ENCODE peak calls at places on chromosomes 1 and 21, in four cellular contexts. One of them, this sample, is unnamed. For H3K79me2, the result is how much of the 10 kb centered on the place peaks cover.

GRCh38 chr1:235867903-235868469 is 1.3 kb upstream of the LYST start:
- DNase-seq in H9: no peak
- DNase-seq in mesendoderm: no peak
- DNase-seq in H1: no peak
- DNase-seq in this sample: no peak

GRCh38 chr1:157438236-157439012 is 113.9 kb downstream of the FCRL5 start:
- DNase-seq in H9: no peak
- DNase-seq in mesendoderm: no peak
- DNase-seq in H1: no peak
- DNase-seq in this sample: no peak

GRCh38 chr1:39635205-39635870 is 4.1 kb downstream of the HEYL start:
- DNase-seq in H1: no peak
- DNase-seq in mesendoderm: peak
- DNase-seq in H9: no peak
- DNase-seq in this sample: no peak

GRCh38 chr1:162389021-162389818 is 7.7 kb downstream of the C1orf226 start:
- DNase-seq in H9: no peak
- DNase-seq in H1: no peak
- DNase-seq in mesendoderm: no peak
- DNase-seq in this sample: peak

GRCh38 chr1:228312091-228312764 is 94.4 kb downstream of the TRIM11 start:
- DNase-seq in H9: no peak
- DNase-seq in H1: no peak
- DNase-seq in mesendoderm: no peak
- DNase-seq in this sample: no peak

GRCh38 chr21:45110873-45111624 is 36.7 kb downstream of the ADARB1 start:
- DNase-seq in mesendoderm: no peak
- DNase-seq in H1: no peak
- DNase-seq in H9: no peak
- DNase-seq in this sample: no peak

GRCh38 chr1:43936470-43937151 is 3.0 kb downstream of the ARTN start:
- DNase-seq in H9: peak
- DNase-seq in H1: no peak
- DNase-seq in mesendoderm: peak
- DNase-seq in this sample: peak

GRCh38 chr1:201468844-201469644 is at the start of gene PHLDA3:
- DNase-seq in H1: peak
- DNase-seq in H9: peak
- DNase-seq in mesendoderm: peak
- DNase-seq in this sample: peak

GRCh38 chr1:173175514-173176146 is 31.5 kb downstream of the TNFSF4 start:
- DNase-seq in mesendoderm: no peak
- DNase-seq in H1: no peak
- DNase-seq in H9: no peak
- DNase-seq in this sample: no peak

GRCh38 chr1:205588691-205589445 is 42.9 kb downstream of the ELK4 start:
- DNase-seq in H9: peak
- DNase-seq in mesendoderm: peak
- DNase-seq in H1: peak
- DNase-seq in this sample: no peak

GRCh38 chr1:50667272-50667671 is 244.0 kb upstream of the DMRTA2 start:
- DNase-seq in H9: no peak
- DNase-seq in mesendoderm: no peak
- DNase-seq in H1: no peak
- DNase-seq in this sample: no peak

GRCh38 chr1:156804572-156805243 is 11.9 kb downstream of the SH2D2A start:
- DNase-seq in H1: no peak
- DNase-seq in H9: no peak
- DNase-seq in mesendoderm: peak
- DNase-seq in this sample: no peak

GRCh38 chr21:21216013-21216412 is 217.8 kb downstream of the NCAM2 start:
- DNase-seq in H1: no peak
- DNase-seq in mesendoderm: no peak
- DNase-seq in H9: no peak
- DNase-seq in this sample: no peak

GRCh38 chr1:180182721-180183311 is 28.1 kb downstream of the QSOX1 start:
- DNase-seq in mesendoderm: no peak
- DNase-seq in H9: no peak
- DNase-seq in H1: no peak
- DNase-seq in this sample: no peak

GRCh38 chr1:21143138-21143537 is 33.6 kb downstream of the EIF4G3 start:
- DNase-seq in H1: no peak
- DNase-seq in H9: no peak
- DNase-seq in mesendoderm: no peak
- DNase-seq in this sample: no peak

GRCh38 chr1:246280551-246280950 is 226.5 kb downstream of the SMYD3 start:
- DNase-seq in mesendoderm: peak
- DNase-seq in H1: no peak
- DNase-seq in H9: no peak
- DNase-seq in this sample: no peak

GRCh38 chr1:245180496-245180895 is 25.7 kb downstream of the KIF26B start:
- DNase-seq in H1: no peak
- DNase-seq in H9: no peak
- DNase-seq in mesendoderm: no peak
- DNase-seq in this sample: no peak

GRCh38 chr1:40944841-40945430 is 34.6 kb upstream of the CTPS1 start:
- DNase-seq in mesendoderm: no peak
- DNase-seq in H1: no peak
- DNase-seq in H9: no peak
- DNase-seq in this sample: no peak

GRCh38 chr1:36953061-36953460 is 81.3 kb downstream of the GRIK3 start:
- DNase-seq in H1: no peak
- DNase-seq in mesendoderm: no peak
- DNase-seq in H9: no peak
- DNase-seq in this sample: no peak

GRCh38 chr1:184380468-184380867 is 6.4 kb upstream of the C1orf21 start:
- DNase-seq in H9: no peak
- DNase-seq in H1: no peak
- DNase-seq in mesendoderm: no peak
- DNase-seq in this sample: no peak

GRCh38 chr1:211493865-211494653 is 2.1 kb upstream of the RD3 start:
- DNase-seq in H9: no peak
- DNase-seq in mesendoderm: no peak
- DNase-seq in H1: no peak
- DNase-seq in this sample: no peak

GRCh38 chr1:92826792-92827191 is 5.0 kb upstream of the RPL5 start:
- DNase-seq in mesendoderm: no peak
- DNase-seq in H9: no peak
- DNase-seq in H1: no peak
- DNase-seq in this sample: peak

GRCh38 chr1:178093150-178093957 is 550 bp upstream of the RASAL2 start:
- DNase-seq in H9: peak
- DNase-seq in H1: peak
- DNase-seq in mesendoderm: peak
- DNase-seq in this sample: peak

GRCh38 chr1:147807405-147807804 is 47.0 kb upstream of the GJA5 start:
- DNase-seq in H1: no peak
- DNase-seq in mesendoderm: peak
- DNase-seq in H9: no peak
- DNase-seq in this sample: peak

GRCh38 chr1:84668185-84668584 is 22.1 kb downstream of the SSX2IP start:
- DNase-seq in mesendoderm: peak
- DNase-seq in H1: no peak
- DNase-seq in H9: no peak
- DNase-seq in this sample: no peak

GRCh38 chr21:34909492-34910292 is 139.4 kb downstream of the RUNX1 start:
- DNase-seq in H1: no peak
- DNase-seq in H9: no peak
- DNase-seq in mesendoderm: peak
- DNase-seq in this sample: no peak

GRCh38 chr1:21244986-21245687 is 45.1 kb downstream of the ECE1 start:
- DNase-seq in H1: no peak
- DNase-seq in H9: peak
- DNase-seq in mesendoderm: peak
- DNase-seq in this sample: no peak

GRCh38 chr1:211541715-211542477 is 37.1 kb downstream of the SLC30A1 start:
- DNase-seq in H1: no peak
- DNase-seq in H9: no peak
- DNase-seq in mesendoderm: no peak
- DNase-seq in this sample: peak

GRCh38 chr21:24225432-24225831 is 1381.8 kb downstream of the MRPL39 start:
- DNase-seq in H9: no peak
- DNase-seq in H1: no peak
- DNase-seq in mesendoderm: no peak
- DNase-seq in this sample: no peak

GRCh38 chr1:10074059-10074854 is 41.5 kb downstream of the UBE4B start:
- DNase-seq in H1: no peak
- DNase-seq in mesendoderm: peak
- DNase-seq in H9: no peak
- DNase-seq in this sample: peak

GRCh38 chr1:231053493-231054162 is 13.6 kb upstream of the FAM89A start:
- DNase-seq in mesendoderm: no peak
- DNase-seq in H9: no peak
- DNase-seq in H1: no peak
- DNase-seq in this sample: no peak

GRCh38 chr1:179081696-179082307 is at the start of gene TOR3A:
- DNase-seq in H1: peak
- DNase-seq in mesendoderm: peak
- DNase-seq in H9: peak
- DNase-seq in this sample: peak

GRCh38 chr1:178490136-178490535 is 6.6 kb downstream of the CLEC20A start:
- DNase-seq in mesendoderm: no peak
- DNase-seq in H9: no peak
- DNase-seq in H1: no peak
- DNase-seq in this sample: no peak

GRCh38 chr1:176118985-176119384 is 88.1 kb downstream of the COP1 start:
- DNase-seq in H1: no peak
- DNase-seq in H9: no peak
- DNase-seq in mesendoderm: no peak
- DNase-seq in this sample: peak
- H2BK5ac ChIP-seq in H1: no peak
- H2BK5ac ChIP-seq in H9: no peak
- H2BK5ac ChIP-seq in mesendoderm: no peak
- H2BK5ac ChIP-seq in this sample: no peak

DNA sequence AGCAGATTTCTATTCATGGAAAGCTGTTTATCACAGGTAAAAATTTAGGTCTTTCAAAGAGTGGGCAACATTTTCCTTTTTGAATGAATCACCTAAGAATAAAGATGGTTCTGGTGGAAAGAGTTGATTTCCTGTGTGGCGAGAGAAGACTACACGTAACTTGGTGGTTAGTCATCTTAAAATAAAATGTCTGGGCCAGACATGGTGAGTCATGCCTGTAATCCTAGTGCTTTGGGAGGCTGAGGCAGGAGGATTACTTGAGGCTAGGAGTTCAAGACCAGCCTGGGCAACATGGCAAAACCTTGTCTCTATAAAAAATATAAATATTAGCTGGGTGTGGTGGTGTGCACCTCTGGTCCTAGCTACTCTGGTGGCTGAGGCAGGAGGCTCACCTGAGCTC is 65.7 kb downstream of the DISP1 start:
- DNase-seq in H9: no peak
- DNase-seq in H1: no peak
- DNase-seq in mesendoderm: peak
- DNase-seq in this sample: no peak
- H3K27ac ChIP-seq in H9: no peak
- H3K27ac ChIP-seq in H1: no peak
- H3K27ac ChIP-seq in mesendoderm: no peak
- H3K27ac ChIP-seq in this sample: no peak

DNA sequence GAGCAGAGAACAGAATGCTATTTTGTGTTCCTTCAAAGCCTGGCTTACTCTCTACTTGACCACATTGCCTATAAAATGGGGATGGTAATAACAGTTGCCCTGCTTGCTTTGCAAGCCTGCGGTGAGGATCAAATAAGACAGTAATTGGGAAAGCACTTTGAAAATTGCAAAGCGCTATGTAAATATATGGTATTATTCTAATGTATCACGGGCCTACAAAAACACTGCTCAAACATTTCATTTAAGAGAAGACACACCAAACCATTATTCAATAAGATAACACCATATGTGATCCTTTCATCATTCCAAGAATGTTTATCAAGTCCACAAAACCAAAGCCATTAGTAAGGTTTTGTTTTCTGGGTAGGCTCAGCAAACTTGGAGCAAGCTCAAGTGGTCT is 208.4 kb downstream of the ROR1 start:
- DNase-seq in H9: no peak
- DNase-seq in mesendoderm: no peak
- DNase-seq in H1: no peak
- DNase-seq in this sample: no peak
- H3K79me2 ChIP-seq in H9: under half
- H3K79me2 ChIP-seq in mesendoderm: under half
- H3K79me2 ChIP-seq in H1: half or more
- H3K79me2 ChIP-seq in this sample: under half

GRCh38 chr1:26733392-26733791 is 37.6 kb downstream of the ARID1A start:
- DNase-seq in mesendoderm: no peak
- DNase-seq in H9: no peak
- DNase-seq in H1: no peak
- DNase-seq in this sample: no peak
- H2BK5ac ChIP-seq in mesendoderm: no peak
- H2BK5ac ChIP-seq in H9: no peak
- H2BK5ac ChIP-seq in H1: no peak
- H2BK5ac ChIP-seq in this sample: no peak

DNA sequence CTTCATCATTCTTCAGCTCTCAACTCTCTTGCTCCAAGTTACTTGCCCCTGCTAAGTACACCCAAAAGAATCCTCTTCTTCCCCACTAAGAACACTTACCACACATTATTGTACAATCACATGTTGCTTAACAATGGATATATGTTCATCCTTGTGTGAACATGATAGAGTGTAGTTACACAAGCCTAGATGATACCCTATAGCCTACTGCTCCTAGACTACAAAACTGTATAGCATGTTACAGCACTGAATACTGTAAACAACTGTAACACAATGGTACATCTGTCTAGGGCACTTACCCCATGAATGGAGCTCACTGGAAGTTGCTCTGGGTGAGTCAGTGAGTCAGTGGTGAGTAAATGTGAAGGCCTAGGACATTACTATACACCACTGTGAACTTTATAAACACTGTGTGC is 77.4 kb downstream of the RERE start:
- DNase-seq in mesendoderm: no peak
- DNase-seq in H9: no peak
- DNase-seq in H1: no peak
- DNase-seq in this sample: no peak
- H3K27ac ChIP-seq in mesendoderm: no peak
- H3K27ac ChIP-seq in H9: no peak
- H3K27ac ChIP-seq in H1: no peak
- H3K27ac ChIP-seq in this sample: no peak

This sample was measured in trophoblast cell.